ENCODE peak calls at places on chromosomes 11 and 22, in five cellular contexts. One of them, this sample, is unnamed.

GRCh38 chr11:62370743-62371440 is 33.6 kb downstream of the ASRGL1 start:
- DNase-seq in suprapubic skin: no peak
- DNase-seq in T follicular helper cell: peak; percentile 15
- DNase-seq in HEK293T: no peak
- DNase-seq in hypothalamus: no peak
- DNase-seq in this sample: no peak

GRCh38 chr11:12854297-12854661 is 154.8 kb upstream of the RASSF10 start:
- DNase-seq in suprapubic skin: no peak
- DNase-seq in T follicular helper cell: no peak
- DNase-seq in HEK293T: no peak
- DNase-seq in hypothalamus: no peak
- DNase-seq in this sample: no peak

GRCh38 chr22:42939941-42940653 is 74.9 kb downstream of the PACSIN2 start:
- DNase-seq in suprapubic skin: peak; percentile 67
- DNase-seq in T follicular helper cell: no peak
- DNase-seq in HEK293T: no peak
- DNase-seq in hypothalamus: no peak
- DNase-seq in this sample: no peak

GRCh38 chr11:70650075-70650909 is 252.0 kb downstream of the CTTN start:
- DNase-seq in suprapubic skin: no peak
- DNase-seq in T follicular helper cell: peak; percentile 9
- DNase-seq in HEK293T: peak; percentile 69
- DNase-seq in hypothalamus: peak; percentile 43
- DNase-seq in this sample: peak; percentile 92

GRCh38 chr11:111674941-111675340 is 72.7 kb downstream of the SIK2 start:
- DNase-seq in suprapubic skin: no peak
- DNase-seq in T follicular helper cell: no peak
- DNase-seq in HEK293T: no peak
- DNase-seq in hypothalamus: no peak
- DNase-seq in this sample: no peak

GRCh38 chr11:128040603-128041002 is 546.8 kb downstream of the ETS1 start:
- DNase-seq in suprapubic skin: no peak
- DNase-seq in T follicular helper cell: no peak
- DNase-seq in HEK293T: no peak
- DNase-seq in hypothalamus: no peak
- DNase-seq in this sample: no peak

GRCh38 chr11:59659981-59660380 is 8.9 kb downstream of the PATL1 start:
- DNase-seq in suprapubic skin: no peak
- DNase-seq in T follicular helper cell: no peak
- DNase-seq in HEK293T: no peak
- DNase-seq in hypothalamus: no peak
- DNase-seq in this sample: no peak

GRCh38 chr11:65429069-65429681 is 6.6 kb downstream of the NEAT1 start:
- DNase-seq in suprapubic skin: peak; percentile 56
- DNase-seq in T follicular helper cell: no peak
- DNase-seq in HEK293T: no peak
- DNase-seq in hypothalamus: no peak
- DNase-seq in this sample: no peak

GRCh38 chr11:2217211-2218081 is 45.8 kb upstream of the TH start:
- DNase-seq in suprapubic skin: peak; percentile 62
- DNase-seq in T follicular helper cell: no peak
- DNase-seq in HEK293T: peak; percentile 5
- DNase-seq in hypothalamus: no peak
- DNase-seq in this sample: no peak

GRCh38 chr11:16863382-16863781 is 124.9 kb downstream of the C11orf58 start:
- DNase-seq in suprapubic skin: no peak
- DNase-seq in T follicular helper cell: no peak
- DNase-seq in HEK293T: no peak
- DNase-seq in hypothalamus: no peak
- DNase-seq in this sample: no peak

GRCh38 chr11:95245038-95245437 is 14.0 kb upstream of the SESN3 start:
- DNase-seq in suprapubic skin: no peak
- DNase-seq in T follicular helper cell: no peak
- DNase-seq in HEK293T: no peak
- DNase-seq in hypothalamus: no peak
- DNase-seq in this sample: no peak

GRCh38 chr22:39524089-39524752 is 3.9 kb downstream of the ATF4 start:
- DNase-seq in suprapubic skin: no peak
- DNase-seq in T follicular helper cell: no peak
- DNase-seq in HEK293T: no peak
- DNase-seq in hypothalamus: no peak
- DNase-seq in this sample: no peak

GRCh38 chr11:71240865-71241691 is 11.3 kb downstream of the SHANK2 start:
- DNase-seq in suprapubic skin: peak; percentile 65
- DNase-seq in T follicular helper cell: no peak
- DNase-seq in HEK293T: peak; percentile 27
- DNase-seq in hypothalamus: no peak
- DNase-seq in this sample: no peak

GRCh38 chr11:119863811-119864601 is 135.0 kb upstream of the NECTIN1 start:
- DNase-seq in suprapubic skin: no peak
- DNase-seq in T follicular helper cell: no peak
- DNase-seq in HEK293T: no peak
- DNase-seq in hypothalamus: no peak
- DNase-seq in this sample: no peak

GRCh38 chr11:128504489-128504888 is 82.9 kb downstream of the ETS1 start:
- DNase-seq in suprapubic skin: no peak
- DNase-seq in T follicular helper cell: no peak
- DNase-seq in HEK293T: no peak
- DNase-seq in hypothalamus: no peak
- DNase-seq in this sample: no peak

GRCh38 chr22:48223488-48224190 is 1461.2 kb downstream of the TBC1D22A start:
- DNase-seq in suprapubic skin: no peak
- DNase-seq in T follicular helper cell: no peak
- DNase-seq in HEK293T: no peak
- DNase-seq in hypothalamus: no peak
- DNase-seq in this sample: no peak

GRCh38 chr11:128678017-128678416 is 15.9 kb upstream of the FLI1 start:
- DNase-seq in suprapubic skin: no peak
- DNase-seq in T follicular helper cell: no peak
- DNase-seq in HEK293T: no peak
- DNase-seq in hypothalamus: no peak
- DNase-seq in this sample: peak; percentile 57

GRCh38 chr11:71112990-71113389 is 139.4 kb downstream of the SHANK2 start:
- DNase-seq in suprapubic skin: no peak
- DNase-seq in T follicular helper cell: no peak
- DNase-seq in HEK293T: no peak
- DNase-seq in hypothalamus: no peak
- DNase-seq in this sample: no peak

GRCh38 chr22:39243443-39244072 is 1.2 kb downstream of the PDGFB start:
- DNase-seq in suprapubic skin: no peak
- DNase-seq in T follicular helper cell: no peak
- DNase-seq in HEK293T: no peak
- DNase-seq in hypothalamus: no peak
- DNase-seq in this sample: no peak

GRCh38 chr11:112219476-112220232 is 6.6 kb upstream of the PTS start:
- DNase-seq in suprapubic skin: no peak
- DNase-seq in T follicular helper cell: peak; percentile 12
- DNase-seq in HEK293T: peak; percentile 70
- DNase-seq in hypothalamus: peak; percentile 34
- DNase-seq in this sample: peak; percentile 36

GRCh38 chr11:9280655-9281301 is 15.6 kb upstream of the DENND5A start:
- DNase-seq in suprapubic skin: no peak
- DNase-seq in T follicular helper cell: no peak
- DNase-seq in HEK293T: no peak
- DNase-seq in hypothalamus: no peak
- DNase-seq in this sample: no peak

GRCh38 chr22:30809086-30809485 is 114.4 kb downstream of the OSBP2 start:
- DNase-seq in suprapubic skin: no peak
- DNase-seq in T follicular helper cell: no peak
- DNase-seq in HEK293T: no peak
- DNase-seq in hypothalamus: no peak
- DNase-seq in this sample: no peak

GRCh38 chr22:39207141-39208012 is 37.4 kb downstream of the PDGFB start:
- DNase-seq in suprapubic skin: peak; percentile 60
- DNase-seq in T follicular helper cell: no peak
- DNase-seq in HEK293T: no peak
- DNase-seq in hypothalamus: no peak
- DNase-seq in this sample: no peak

GRCh38 chr11:2846056-2846455 is 39.5 kb downstream of the CDKN1C start:
- DNase-seq in suprapubic skin: no peak
- DNase-seq in T follicular helper cell: no peak
- DNase-seq in HEK293T: no peak
- DNase-seq in hypothalamus: no peak
- DNase-seq in this sample: no peak

GRCh38 chr22:32587449-32587848 is 112.8 kb downstream of the FBXO7 start:
- DNase-seq in suprapubic skin: no peak
- DNase-seq in T follicular helper cell: no peak
- DNase-seq in HEK293T: no peak
- DNase-seq in hypothalamus: no peak
- DNase-seq in this sample: no peak

GRCh38 chr22:49810363-49811013 is 17.2 kb downstream of the BRD1 start:
- DNase-seq in suprapubic skin: no peak
- DNase-seq in T follicular helper cell: no peak
- DNase-seq in HEK293T: no peak
- DNase-seq in hypothalamus: no peak
- DNase-seq in this sample: no peak

GRCh38 chr11:68200639-68201038 is 12.5 kb downstream of the KMT5B start:
- DNase-seq in suprapubic skin: no peak
- DNase-seq in T follicular helper cell: no peak
- DNase-seq in HEK293T: no peak
- DNase-seq in hypothalamus: no peak
- DNase-seq in this sample: no peak